ENCODE peak calls at places on chromosome 21, in ten cellular contexts. One of them, this sample, is unnamed.

GRCh38 chr21:34801519-34802132 is 132.8 kb downstream of the CLIC6 start:
- DNase-seq in tibial artery: no peak
- DNase-seq in foreskin fibroblast: no peak
- DNase-seq in astrocyte of the spinal cord: no peak
- DNase-seq in adrenal gland: no peak
- DNase-seq in IMR-90: no peak
- DNase-seq in lower leg skin: no peak
- DNase-seq in HFF-Myc: no peak
- DNase-seq in GM12878: no peak
- DNase-seq in GM23338: peak
- DNase-seq in this sample: no peak

GRCh38 chr21:16046625-16047340 is 317.0 kb downstream of the USP25 start:
- DNase-seq in tibial artery: no peak
- DNase-seq in foreskin fibroblast: peak
- DNase-seq in astrocyte of the spinal cord: peak
- DNase-seq in adrenal gland: no peak
- DNase-seq in IMR-90: peak
- DNase-seq in lower leg skin: no peak
- DNase-seq in HFF-Myc: no peak
- DNase-seq in GM12878: no peak
- DNase-seq in GM23338: no peak
- DNase-seq in this sample: no peak

GRCh38 chr21:46329796-46330195 is 5.8 kb downstream of the PCNT start:
- DNase-seq in tibial artery: no peak
- DNase-seq in foreskin fibroblast: no peak
- DNase-seq in astrocyte of the spinal cord: no peak
- DNase-seq in adrenal gland: no peak
- DNase-seq in IMR-90: no peak
- DNase-seq in lower leg skin: no peak
- DNase-seq in HFF-Myc: no peak
- DNase-seq in GM12878: no peak
- DNase-seq in GM23338: no peak
- DNase-seq in this sample: no peak

GRCh38 chr21:17612023-17612564 is 607 bp downstream of the BTG3 start:
- DNase-seq in tibial artery: peak
- DNase-seq in foreskin fibroblast: no peak
- DNase-seq in astrocyte of the spinal cord: no peak
- DNase-seq in adrenal gland: peak
- DNase-seq in IMR-90: peak
- DNase-seq in lower leg skin: peak
- DNase-seq in HFF-Myc: no peak
- DNase-seq in GM12878: no peak
- DNase-seq in GM23338: peak
- DNase-seq in this sample: no peak

GRCh38 chr21:42360317-42360716 is 6.0 kb downstream of the TFF1 start:
- DNase-seq in tibial artery: no peak
- DNase-seq in foreskin fibroblast: no peak
- DNase-seq in astrocyte of the spinal cord: no peak
- DNase-seq in adrenal gland: no peak
- DNase-seq in IMR-90: no peak
- DNase-seq in lower leg skin: no peak
- DNase-seq in HFF-Myc: no peak
- DNase-seq in GM12878: no peak
- DNase-seq in GM23338: peak
- DNase-seq in this sample: no peak

GRCh38 chr21:43361493-43362296 is 65.2 kb downstream of the SIK1 start:
- DNase-seq in tibial artery: peak
- DNase-seq in foreskin fibroblast: peak
- DNase-seq in astrocyte of the spinal cord: peak
- DNase-seq in adrenal gland: peak
- DNase-seq in IMR-90: peak
- DNase-seq in lower leg skin: peak
- DNase-seq in HFF-Myc: peak
- DNase-seq in GM12878: peak
- DNase-seq in GM23338: peak
- DNase-seq in this sample: peak

GRCh38 chr21:45325206-45326168 is 37.8 kb upstream of the POFUT2 start:
- DNase-seq in tibial artery: no peak
- DNase-seq in foreskin fibroblast: no peak
- DNase-seq in astrocyte of the spinal cord: no peak
- DNase-seq in adrenal gland: no peak
- DNase-seq in IMR-90: no peak
- DNase-seq in lower leg skin: no peak
- DNase-seq in HFF-Myc: no peak
- DNase-seq in GM12878: no peak
- DNase-seq in GM23338: no peak
- DNase-seq in this sample: no peak

GRCh38 chr21:42580076-42580792 is 66.6 kb downstream of the SLC37A1 start:
- DNase-seq in tibial artery: no peak
- DNase-seq in foreskin fibroblast: no peak
- DNase-seq in astrocyte of the spinal cord: no peak
- DNase-seq in adrenal gland: peak
- DNase-seq in IMR-90: no peak
- DNase-seq in lower leg skin: peak
- DNase-seq in HFF-Myc: no peak
- DNase-seq in GM12878: no peak
- DNase-seq in GM23338: no peak
- DNase-seq in this sample: no peak

GRCh38 chr21:46357684-46358425 is 33.9 kb downstream of the PCNT start:
- DNase-seq in tibial artery: no peak
- DNase-seq in foreskin fibroblast: no peak
- DNase-seq in astrocyte of the spinal cord: no peak
- DNase-seq in adrenal gland: no peak
- DNase-seq in IMR-90: no peak
- DNase-seq in lower leg skin: no peak
- DNase-seq in HFF-Myc: no peak
- DNase-seq in GM12878: no peak
- DNase-seq in GM23338: no peak
- DNase-seq in this sample: no peak

GRCh38 chr21:44547656-44548331 is 3.5 kb downstream of the KRTAP10-2 start:
- DNase-seq in tibial artery: no peak
- DNase-seq in foreskin fibroblast: no peak
- DNase-seq in astrocyte of the spinal cord: no peak
- DNase-seq in adrenal gland: no peak
- DNase-seq in IMR-90: no peak
- DNase-seq in lower leg skin: peak
- DNase-seq in HFF-Myc: no peak
- DNase-seq in GM12878: no peak
- DNase-seq in GM23338: no peak
- DNase-seq in this sample: no peak

GRCh38 chr21:34612056-34612455 is 2.9 kb downstream of the RCAN1 start:
- DNase-seq in tibial artery: no peak
- DNase-seq in foreskin fibroblast: no peak
- DNase-seq in astrocyte of the spinal cord: no peak
- DNase-seq in adrenal gland: no peak
- DNase-seq in IMR-90: no peak
- DNase-seq in lower leg skin: no peak
- DNase-seq in HFF-Myc: no peak
- DNase-seq in GM12878: no peak
- DNase-seq in GM23338: no peak
- DNase-seq in this sample: no peak

GRCh38 chr21:42550817-42551216 is 37.2 kb downstream of the SLC37A1 start:
- DNase-seq in tibial artery: no peak
- DNase-seq in foreskin fibroblast: no peak
- DNase-seq in astrocyte of the spinal cord: no peak
- DNase-seq in adrenal gland: no peak
- DNase-seq in IMR-90: no peak
- DNase-seq in lower leg skin: no peak
- DNase-seq in HFF-Myc: no peak
- DNase-seq in GM12878: no peak
- DNase-seq in GM23338: peak
- DNase-seq in this sample: no peak

GRCh38 chr21:41620982-41621381 is 113.0 kb upstream of the TMPRSS2 start:
- DNase-seq in tibial artery: no peak
- DNase-seq in foreskin fibroblast: no peak
- DNase-seq in astrocyte of the spinal cord: no peak
- DNase-seq in adrenal gland: no peak
- DNase-seq in IMR-90: peak
- DNase-seq in lower leg skin: no peak
- DNase-seq in HFF-Myc: no peak
- DNase-seq in GM12878: no peak
- DNase-seq in GM23338: no peak
- DNase-seq in this sample: no peak

GRCh38 chr21:45466330-45467220 is 61.6 kb downstream of the COL18A1 start:
- DNase-seq in tibial artery: no peak
- DNase-seq in foreskin fibroblast: no peak
- DNase-seq in astrocyte of the spinal cord: no peak
- DNase-seq in adrenal gland: no peak
- DNase-seq in IMR-90: no peak
- DNase-seq in lower leg skin: no peak
- DNase-seq in HFF-Myc: no peak
- DNase-seq in GM12878: no peak
- DNase-seq in GM23338: no peak
- DNase-seq in this sample: no peak

GRCh38 chr21:38654580-38654979 is 151.1 kb upstream of the ETS2 start:
- DNase-seq in tibial artery: no peak
- DNase-seq in foreskin fibroblast: no peak
- DNase-seq in astrocyte of the spinal cord: no peak
- DNase-seq in adrenal gland: no peak
- DNase-seq in IMR-90: no peak
- DNase-seq in lower leg skin: no peak
- DNase-seq in HFF-Myc: no peak
- DNase-seq in GM12878: no peak
- DNase-seq in GM23338: no peak
- DNase-seq in this sample: no peak
- TF ChIP-seq CTCF in tibial artery: peak
- TF ChIP-seq CTCF in foreskin fibroblast: no peak
- TF ChIP-seq CTCF in astrocyte of the spinal cord: no peak
- TF ChIP-seq CTCF in adrenal gland: no peak
- TF ChIP-seq CTCF in IMR-90: no peak
- TF ChIP-seq CTCF in lower leg skin: no peak
- TF ChIP-seq CTCF in HFF-Myc: no peak
- TF ChIP-seq CTCF in GM12878: no peak
- TF ChIP-seq CTCF in GM23338: no peak
- TF ChIP-seq CTCF in this sample: no peak

DNA sequence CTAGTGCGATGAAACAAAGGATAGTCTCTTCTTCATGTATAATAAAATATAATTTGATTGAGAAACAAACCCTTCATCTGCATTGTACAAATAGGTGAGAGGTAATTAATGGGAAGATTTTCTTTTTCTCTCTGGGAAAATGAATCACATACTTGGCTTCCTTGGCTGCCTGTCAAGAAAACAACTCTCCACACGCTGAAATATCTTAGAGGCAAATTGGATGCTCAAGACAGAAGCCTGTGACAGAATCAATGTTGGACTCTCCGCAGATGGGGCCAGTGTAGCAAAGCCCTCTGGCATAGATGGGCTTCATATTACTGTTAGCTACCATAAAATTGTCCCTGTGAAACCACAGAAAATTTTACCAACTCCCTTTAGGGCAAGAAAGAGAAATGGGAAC is 186.6 kb downstream of the GRIK1 start:
- DNase-seq in tibial artery: no peak
- DNase-seq in foreskin fibroblast: peak
- DNase-seq in astrocyte of the spinal cord: no peak
- DNase-seq in adrenal gland: no peak
- DNase-seq in IMR-90: no peak
- DNase-seq in lower leg skin: no peak
- DNase-seq in HFF-Myc: no peak
- DNase-seq in GM12878: no peak
- DNase-seq in GM23338: no peak
- DNase-seq in this sample: no peak
- H3K4me3 ChIP-seq in tibial artery: no peak
- H3K4me3 ChIP-seq in foreskin fibroblast: no peak
- H3K4me3 ChIP-seq in astrocyte of the spinal cord: no peak
- H3K4me3 ChIP-seq in adrenal gland: no peak
- H3K4me3 ChIP-seq in IMR-90: no peak
- H3K4me3 ChIP-seq in lower leg skin: no peak
- H3K4me3 ChIP-seq in HFF-Myc: no peak
- H3K4me3 ChIP-seq in GM12878: no peak
- H3K4me3 ChIP-seq in GM23338: no peak
- H3K4me3 ChIP-seq in this sample: no peak

GRCh38 chr21:31594279-31594678 is 65.2 kb upstream of the SOD1 start:
- DNase-seq in tibial artery: no peak
- DNase-seq in foreskin fibroblast: no peak
- DNase-seq in astrocyte of the spinal cord: no peak
- DNase-seq in adrenal gland: no peak
- DNase-seq in IMR-90: no peak
- DNase-seq in lower leg skin: no peak
- DNase-seq in HFF-Myc: no peak
- DNase-seq in GM12878: no peak
- DNase-seq in GM23338: no peak
- DNase-seq in this sample: no peak
- TF ChIP-seq CTCF in tibial artery: no peak
- TF ChIP-seq CTCF in foreskin fibroblast: no peak
- TF ChIP-seq CTCF in astrocyte of the spinal cord: no peak
- TF ChIP-seq CTCF in adrenal gland: no peak
- TF ChIP-seq CTCF in IMR-90: no peak
- TF ChIP-seq CTCF in lower leg skin: no peak
- TF ChIP-seq CTCF in HFF-Myc: no peak
- TF ChIP-seq CTCF in GM12878: no peak
- TF ChIP-seq CTCF in GM23338: no peak
- TF ChIP-seq CTCF in this sample: no peak

GRCh38 chr21:9753943-9754342 is 767.4 kb upstream of the TPTE start:
- DNase-seq in tibial artery: no peak
- DNase-seq in foreskin fibroblast: no peak
- DNase-seq in astrocyte of the spinal cord: no peak
- DNase-seq in adrenal gland: no peak
- DNase-seq in IMR-90: no peak
- DNase-seq in lower leg skin: peak
- DNase-seq in HFF-Myc: no peak
- DNase-seq in GM12878: no peak
- DNase-seq in GM23338: no peak
- DNase-seq in this sample: no peak

GRCh38 chr21:9755611-9756010 is 765.8 kb upstream of the TPTE start:
- DNase-seq in tibial artery: no peak
- DNase-seq in foreskin fibroblast: no peak
- DNase-seq in astrocyte of the spinal cord: no peak
- DNase-seq in adrenal gland: no peak
- DNase-seq in IMR-90: no peak
- DNase-seq in lower leg skin: peak
- DNase-seq in HFF-Myc: no peak
- DNase-seq in GM12878: no peak
- DNase-seq in GM23338: no peak
- DNase-seq in this sample: no peak

DNA sequence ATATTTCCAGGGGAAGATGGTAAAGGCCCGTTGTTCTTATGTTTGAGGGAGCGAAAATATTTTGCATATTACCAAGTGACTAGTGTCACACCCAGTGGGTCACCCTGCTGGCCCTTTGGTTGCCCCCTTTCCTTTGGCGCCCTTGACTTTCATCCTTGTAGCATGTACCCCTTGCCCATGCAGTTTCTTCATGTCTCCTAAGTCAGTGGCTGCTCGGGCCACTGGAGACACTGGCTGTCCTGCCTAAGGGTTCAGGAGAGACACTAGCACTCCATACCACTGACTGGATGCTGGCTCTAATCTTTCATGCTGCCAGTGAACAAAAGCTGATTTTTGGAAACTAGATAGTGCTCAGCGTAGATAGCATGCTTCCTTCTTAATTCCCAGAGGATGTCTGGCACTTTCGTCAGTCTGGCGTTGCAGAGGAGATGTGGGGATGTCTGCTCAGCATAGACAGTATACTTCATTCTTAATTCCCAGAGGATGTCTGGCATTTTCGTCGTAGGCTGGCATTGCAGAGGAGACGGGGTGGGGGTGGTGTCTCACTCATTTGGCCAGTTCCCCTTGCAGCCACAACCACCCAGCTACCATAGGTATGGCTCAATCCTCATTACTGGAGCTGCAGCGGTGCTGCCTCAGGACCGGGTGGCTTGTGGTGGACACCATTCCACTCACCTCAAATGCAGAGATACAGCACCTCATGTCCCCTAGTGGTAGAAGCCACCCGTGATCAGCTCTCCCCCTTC is 770.9 kb upstream of the TPTE start:
- DNase-seq in tibial artery: no peak
- DNase-seq in foreskin fibroblast: no peak
- DNase-seq in astrocyte of the spinal cord: no peak
- DNase-seq in adrenal gland: no peak
- DNase-seq in IMR-90: no peak
- DNase-seq in lower leg skin: no peak
- DNase-seq in HFF-Myc: no peak
- DNase-seq in GM12878: no peak
- DNase-seq in GM23338: no peak
- DNase-seq in this sample: no peak
- H3K4me3 ChIP-seq in tibial artery: no peak
- H3K4me3 ChIP-seq in foreskin fibroblast: no peak
- H3K4me3 ChIP-seq in astrocyte of the spinal cord: no peak
- H3K4me3 ChIP-seq in adrenal gland: no peak
- H3K4me3 ChIP-seq in IMR-90: no peak
- H3K4me3 ChIP-seq in lower leg skin: no peak
- H3K4me3 ChIP-seq in HFF-Myc: no peak
- H3K4me3 ChIP-seq in GM12878: no peak
- H3K4me3 ChIP-seq in GM23338: no peak
- H3K4me3 ChIP-seq in this sample: no peak